ENCODE peak calls at places on chromosomes 11 and 22, in five cellular contexts. C is IMR-90, Z is mesendoderm, P is H1, J is H9. S is an unnamed sample.

GRCh38 chr11:68044145-68044813 is 5.5 kb downstream of the TCIRG1 start:
- DNase-seq in P (no peak), J (peak; percentile 54), C (no peak), Z (no peak), S (no peak)

GRCh38 chr11:76861490-76861953 is 804 bp downstream of the ACER3 start:
- DNase-seq in P (peak; percentile 45), C (no peak), J (no peak), Z (peak; percentile 14), S (no peak)

GRCh38 chr22:50656122-50657070 is 16.2 kb upstream of the SHANK3 start:
- DNase-seq in J (no peak), P (no peak), Z (peak; percentile 51), C (peak; percentile 61), S (no peak)

GRCh38 chr11:85809881-85810280 is 1.1 kb downstream of the SYTL2 start:
- DNase-seq in J (peak; percentile 53), Z (peak; percentile 75), C (no peak), P (peak; percentile 56), S (no peak)

GRCh38 chr22:31947296-31947695 is 3.0 kb downstream of the YWHAH start:
- DNase-seq in P (no peak), Z (peak; percentile 43), J (no peak), C (no peak), S (no peak)

GRCh38 chr11:10379022-10379421 is 74.1 kb downstream of the ADM start:
- DNase-seq in J (no peak), C (peak; percentile 50), P (peak; percentile 57), Z (peak; percentile 34), S (peak; percentile 32)

GRCh38 chr11:64364911-64365310 is 5.9 kb downstream of the RPS6KA4 start:
- DNase-seq in P (no peak), Z (no peak), J (no peak), C (no peak), S (no peak)

GRCh38 chr11:45410391-45411215 is 124.5 kb upstream of the SYT13 start:
- DNase-seq in J (peak; percentile 59), Z (peak; percentile 96), C (no peak), P (peak; percentile 54), S (no peak)

GRCh38 chr22:23911318-23911980 is 17.3 kb downstream of the MIF start:
- DNase-seq in P (no peak), J (no peak), Z (no peak), C (no peak), S (no peak)

GRCh38 chr11:111680486-111681175 is 78.4 kb downstream of the SIK2 start:
- DNase-seq in P (no peak), Z (peak; percentile 56), C (no peak), J (no peak), S (no peak)

GRCh38 chr11:63837027-63837688 is 1.8 kb upstream of the MARK2 start:
- DNase-seq in C (peak; percentile 69), P (peak; percentile 88), J (peak; percentile 83), Z (peak; percentile 89), S (peak; percentile 76)

GRCh38 chr11:75576445-75577049 is 14.5 kb downstream of the SERPINH1 start:
- DNase-seq in C (peak; percentile 63), Z (peak; percentile 94), J (peak; percentile 77), P (no peak), S (no peak)

GRCh38 chr22:19810381-19811141 is 44.1 kb downstream of the GNB1L start:
- DNase-seq in C (peak; percentile 81), J (peak; percentile 32), P (no peak), Z (peak; percentile 21), S (no peak)

GRCh38 chr11:27330633-27331270 is 32.3 kb downstream of the CCDC34 start:
- DNase-seq in C (no peak), Z (no peak), J (no peak), P (no peak), S (no peak)
- H3K4me1 ChIP-seq in C (peaks cover 6% of the 10 kb centered on the region), Z (peaks cover 5% of the 10 kb centered on the region), J (no peaks in the 10 kb centered on the region), P (peaks cover 5% of the 10 kb centered on the region), S (no peaks in the 10 kb centered on the region)

GRCh38 chr11:81030186-81030585 is 1589.4 kb upstream of the TENM4 start:
- DNase-seq in J (no peak), P (no peak), Z (peak; percentile 7), C (no peak), S (no peak)
- H2BK120ac ChIP-seq in J (no peak overlapping the region), P (no peak overlapping the region), Z (no peak overlapping the region), C (no peak overlapping the region), S (no peak overlapping the region)

DNA sequence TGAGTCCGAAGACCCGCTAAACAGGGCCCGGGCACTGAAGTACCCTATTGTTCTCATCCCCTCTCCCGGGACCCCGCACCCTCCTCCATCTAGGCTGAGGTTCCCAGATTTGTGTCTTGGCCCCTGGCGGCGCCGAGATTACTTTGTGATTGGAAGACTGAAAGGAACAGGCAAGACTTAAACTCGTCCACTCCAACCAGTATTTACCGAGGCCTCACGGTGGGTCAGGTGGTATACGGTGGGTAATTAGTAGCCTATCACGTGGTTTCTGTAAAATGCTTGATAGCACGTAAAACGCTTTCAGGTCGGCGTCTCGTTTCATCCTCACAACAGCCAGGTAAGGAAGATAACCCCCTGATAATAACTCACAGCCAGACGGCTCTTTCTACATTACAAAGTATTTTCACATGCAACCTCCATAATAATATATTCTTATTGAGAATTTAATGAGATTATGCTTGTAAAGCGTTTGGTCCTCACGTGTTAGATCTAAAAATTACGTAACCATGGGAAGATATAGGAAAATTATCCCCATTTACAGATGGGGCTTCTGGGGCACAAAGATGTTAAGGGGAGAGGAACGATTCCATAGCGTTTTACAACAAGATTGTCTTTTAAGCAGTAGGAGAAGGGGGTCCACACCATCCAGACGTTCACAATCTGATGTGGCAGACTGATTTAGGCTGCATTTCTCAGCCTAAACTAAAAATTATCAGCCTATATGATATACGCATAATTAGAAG is 642 bp upstream of the PIK3C2A start:
- DNase-seq in Z (peak; percentile 96), C (peak; percentile 59), J (peak; percentile 79), P (no peak), S (peak; percentile 74)
- H2BK5ac ChIP-seq in Z (peak overlapping the region; percentile 53), C (peak overlapping the region; percentile 61), J (peak overlapping the region; percentile 31), P (peak overlapping the region; percentile 96), S (peak overlapping the region; percentile 99)

GRCh38 chr11:121931121-121931520 is 184.9 kb downstream of the BLID start:
- DNase-seq in C (no peak), Z (no peak), P (no peak), J (no peak), S (no peak)
- H3K4me1 ChIP-seq in C (peaks cover 16% of the 10 kb centered on the region), Z (peaks cover 5% of the 10 kb centered on the region), P (peaks cover 15% of the 10 kb centered on the region), J (peaks cover 2% of the 10 kb centered on the region), S (peaks cover 7% of the 10 kb centered on the region)

DNA sequence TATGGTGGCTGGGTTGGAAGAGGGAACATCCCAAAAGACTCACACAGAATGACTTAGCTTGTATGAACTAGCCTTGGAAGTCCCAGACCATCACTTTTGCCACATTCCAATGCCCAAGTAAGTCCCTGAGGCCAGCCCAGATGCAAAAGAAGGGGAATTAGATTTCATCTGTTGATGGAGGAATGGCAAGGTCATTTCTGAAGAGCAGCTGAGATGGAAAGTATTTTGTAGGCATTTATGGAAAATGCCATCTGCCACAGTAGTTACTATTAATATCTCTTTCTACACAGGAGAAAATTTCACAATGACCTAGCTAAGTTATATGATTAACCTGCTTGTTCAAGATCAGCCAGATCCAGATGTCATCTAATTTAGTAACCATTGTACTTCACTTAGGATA is 58.8 kb downstream of the ENDOD1 start:
- DNase-seq in J (no peak), C (no peak), P (no peak), Z (no peak), S (no peak)
- H2BK120ac ChIP-seq in J (no peak overlapping the region), C (no peak overlapping the region), P (no peak overlapping the region), Z (no peak overlapping the region), S (no peak overlapping the region)

GRCh38 chr11:94959179-94959578 is 14.2 kb downstream of the CWC15 start:
- DNase-seq in P (no peak), J (no peak), Z (no peak), C (no peak), S (no peak)
- H2BK5ac ChIP-seq in P (no peak overlapping the region), J (no peak overlapping the region), Z (no peak overlapping the region), C (no peak overlapping the region), S (no peak overlapping the region)